ENCODE peak calls at places on chromosome 9, in seven cellular contexts. I is GM23248, R is MM.1S, V is HCT116, Y is GM23338, J is PC-3, X is SK-N-SH. U is an unnamed sample.

GRCh38 chr9:5628183-5628529 is 751 bp upstream of the RIC1 start:
- DNase-seq in I (no peak), R (peak; percentile 39), V (no peak), Y (peak; percentile 2), J (peak; percentile 34), X (peak; percentile 29), U (no peak)

GRCh38 chr9:84857224-84857623 is 187.7 kb downstream of the NTRK2 start:
- DNase-seq in I (peak; percentile 58), R (no peak), V (no peak), Y (no peak), J (no peak), X (no peak), U (no peak)

GRCh38 chr9:34069831-34070230 is 21.1 kb upstream of the UBAP2 start:
- DNase-seq in I (no peak), R (no peak), V (no peak), Y (no peak), J (peak; percentile 78), X (no peak), U (no peak)

GRCh38 chr9:137441289-137441934 is at the start of gene ENTPD8:
- DNase-seq in I (peak; percentile 28), R (peak; percentile 59), V (no peak), Y (peak; percentile 92), J (peak; percentile 60), X (peak; percentile 89), U (no peak)

GRCh38 chr9:89410709-89411111 is 87.2 kb downstream of the SEMA4D start:
- DNase-seq in I (peak; percentile 17), R (no peak), V (no peak), Y (peak; percentile 54), J (peak; percentile 22), X (no peak), U (no peak)

GRCh38 chr9:37386988-37387387 is 35.5 kb upstream of the GRHPR start:
- DNase-seq in I (no peak), R (no peak), V (no peak), Y (no peak), J (no peak), X (no peak), U (no peak)

GRCh38 chr9:19490269-19490668 is 81.5 kb downstream of the ACER2 start:
- DNase-seq in I (no peak), R (no peak), V (no peak), Y (no peak), J (no peak), X (no peak), U (no peak)

GRCh38 chr9:87435189-87435880 is 62.3 kb upstream of the DAPK1 start:
- DNase-seq in I (no peak), R (no peak), V (no peak), Y (peak; percentile 52), J (no peak), X (no peak), U (no peak)

GRCh38 chr9:119003218-119003617 is 366.0 kb downstream of the BRINP1 start:
- DNase-seq in I (peak; percentile 82), R (no peak), V (no peak), Y (no peak), J (no peak), X (no peak), U (no peak)

GRCh38 chr9:93680445-93681315 is 104.3 kb downstream of the PHF2 start:
- DNase-seq in I (no peak), R (no peak), V (no peak), Y (no peak), J (no peak), X (peak; percentile 36), U (no peak)

GRCh38 chr9:22084336-22085035 is 75.4 kb upstream of the CDKN2B start:
- DNase-seq in I (peak; percentile 89), R (no peak), V (peak; percentile 74), Y (no peak), J (peak; percentile 92), X (no peak), U (no peak)

GRCh38 chr9:115443890-115444289 is 325.9 kb upstream of the TNC start:
- DNase-seq in I (no peak), R (no peak), V (no peak), Y (no peak), J (no peak), X (no peak), U (no peak)
- H3K9me2 ChIP-seq in I (no peaks in the 10 kb centered on the region), R (no peaks in the 10 kb centered on the region), V (no peaks in the 10 kb centered on the region), Y (no peaks in the 10 kb centered on the region), J (no peaks in the 10 kb centered on the region), X (no peaks in the 10 kb centered on the region), U (no peaks in the 10 kb centered on the region)

DNA sequence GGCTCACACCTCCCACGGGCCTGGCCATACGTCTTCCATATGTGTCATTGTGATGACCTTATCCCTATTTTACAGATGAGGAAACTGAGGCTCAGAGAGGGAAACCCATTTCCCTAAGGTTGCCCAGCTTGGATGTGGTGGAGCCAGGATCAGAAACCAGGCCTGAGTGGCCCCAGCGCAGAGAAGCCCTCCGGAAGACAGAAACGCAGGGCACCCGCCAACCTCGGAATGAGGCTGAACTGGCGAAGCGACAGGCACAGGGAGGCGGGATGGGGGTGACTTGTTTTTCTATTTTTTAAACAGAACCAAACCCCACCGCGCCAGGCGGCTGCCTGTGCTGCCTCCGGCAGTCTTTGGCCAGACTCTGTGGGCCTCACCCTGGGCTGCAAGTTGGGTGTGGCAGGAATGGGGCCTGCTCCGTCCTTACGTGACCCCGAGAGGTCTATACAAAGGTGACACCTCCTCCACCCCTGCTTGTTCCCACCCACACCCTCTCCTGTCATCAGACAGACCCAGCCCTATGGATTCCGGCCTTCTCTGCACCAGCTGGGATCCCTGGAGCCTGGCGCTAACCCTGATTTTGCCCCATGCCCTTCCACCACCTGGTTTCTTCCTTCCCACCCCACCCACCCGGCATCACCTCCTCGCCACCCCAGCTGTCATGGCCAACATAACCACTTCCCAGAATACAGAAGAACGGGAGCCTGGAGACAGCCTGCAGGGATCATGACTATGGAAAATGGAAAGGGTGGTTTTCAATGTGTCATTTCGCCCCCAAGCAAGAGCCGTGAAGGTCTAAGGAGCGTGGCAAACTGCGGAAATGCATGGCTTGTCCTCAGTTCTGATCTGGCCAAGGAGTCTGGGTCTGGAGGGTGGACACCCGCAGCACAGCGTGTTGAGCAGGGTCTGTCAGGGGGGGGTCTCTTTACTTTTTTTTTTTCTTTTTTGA is 23.6 kb downstream of the PLPP7 start:
- DNase-seq in I (no peak), R (no peak), V (no peak), Y (no peak), J (no peak), X (no peak), U (no peak)
- TF ChIP-seq EZH2phosphoT487 in I (no peak), R (no peak), V (no peak), Y (no peak), J (no peak), X (no peak), U (no peak)

GRCh38 chr9:4117835-4118610 is 181.8 kb downstream of the GLIS3 start:
- DNase-seq in I (no peak), R (peak; percentile 53), V (no peak), Y (peak; percentile 61), J (no peak), X (peak; percentile 37), U (peak; percentile 47)

GRCh38 chr9:4116091-4116581 is 183.7 kb downstream of the GLIS3 start:
- DNase-seq in I (peak; percentile 67), R (no peak), V (no peak), Y (no peak), J (no peak), X (no peak), U (no peak)

GRCh38 chr9:4116708-4117460 is 183.0 kb downstream of the GLIS3 start:
- DNase-seq in I (peak; percentile 69), R (no peak), V (no peak), Y (no peak), J (no peak), X (no peak), U (no peak)

GRCh38 chr9:4113711-4114110 is 186.2 kb downstream of the GLIS3 start:
- DNase-seq in I (no peak), R (no peak), V (no peak), Y (no peak), J (no peak), X (no peak), U (no peak)

DNA sequence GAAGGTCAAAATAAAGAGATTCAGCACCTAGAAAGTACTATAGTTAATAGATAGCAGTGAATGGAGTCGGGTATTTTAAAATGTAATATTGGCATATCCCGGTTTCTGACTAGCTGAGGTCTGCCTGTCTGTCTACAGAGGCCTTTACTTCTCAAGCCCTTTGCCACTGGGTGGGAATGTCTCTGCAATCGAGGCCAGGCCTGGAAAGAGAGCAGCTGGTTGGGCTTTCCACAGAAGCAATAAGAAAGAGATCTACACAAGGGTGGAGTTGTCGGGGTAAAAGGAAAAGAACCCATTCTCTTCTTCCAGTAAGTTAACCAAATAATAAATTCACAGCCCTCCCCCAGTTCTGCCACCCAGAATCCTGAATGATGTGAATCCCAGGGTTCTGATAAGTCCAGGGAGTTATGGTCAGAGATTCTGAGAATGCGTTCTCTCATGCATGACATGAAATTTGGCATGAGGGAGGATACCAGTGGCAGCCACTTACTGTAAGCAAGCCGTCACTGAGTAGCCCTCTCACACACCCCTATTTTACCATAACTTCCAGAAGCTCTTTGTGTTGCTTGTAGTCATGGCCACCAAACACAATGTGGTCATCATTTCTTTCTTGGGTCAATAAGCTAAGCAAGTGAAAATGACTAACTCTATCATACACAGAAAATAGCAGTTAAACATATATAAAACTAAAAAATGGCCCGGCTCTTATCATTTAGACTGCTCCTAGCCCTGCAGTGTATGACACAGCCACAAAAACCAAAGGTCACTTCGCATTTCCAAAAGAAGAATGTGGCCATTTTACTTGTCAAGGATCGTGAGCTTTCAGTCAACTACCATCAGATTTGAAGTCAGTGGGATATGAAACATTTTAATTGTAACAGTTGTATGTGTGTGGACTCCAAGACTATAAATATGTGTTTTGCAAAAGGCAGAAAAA is 185.0 kb downstream of the GLIS3 start:
- DNase-seq in I (peak; percentile 73), R (no peak), V (no peak), Y (no peak), J (no peak), X (no peak), U (no peak)
- H3K9me2 ChIP-seq in I (no peaks in the 10 kb centered on the region), R (no peaks in the 10 kb centered on the region), V (no peaks in the 10 kb centered on the region), Y (no peaks in the 10 kb centered on the region), J (no peaks in the 10 kb centered on the region), X (no peaks in the 10 kb centered on the region), U (no peaks in the 10 kb centered on the region)

DNA sequence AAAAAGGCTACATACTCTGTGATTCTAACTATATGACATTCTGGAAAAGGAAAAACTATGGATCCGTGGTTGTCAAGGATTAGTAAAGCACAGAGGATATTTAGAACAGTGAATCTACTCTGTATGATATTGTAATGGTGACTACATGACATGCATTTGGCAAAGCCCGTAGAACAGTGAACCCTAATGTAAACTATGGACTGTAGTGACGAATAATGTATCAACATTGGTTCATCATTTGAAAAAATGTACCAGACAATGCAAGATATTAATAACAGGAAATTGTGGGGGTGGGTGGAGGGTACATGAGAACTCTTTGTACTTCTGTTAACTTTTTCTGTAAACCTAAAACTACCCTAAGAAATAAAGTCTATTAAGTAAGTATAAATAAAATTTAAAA is 101.5 kb upstream of the TBC1D2 start:
- DNase-seq in I (peak; percentile 50), R (no peak), V (no peak), Y (no peak), J (peak; percentile 62), X (no peak), U (no peak)
- TF ChIP-seq EZH2phosphoT487 in I (no peak), R (no peak), V (no peak), Y (no peak), J (no peak), X (no peak), U (no peak)

U was measured in OCI-LY7.